ENCODE peak calls at places on chromosomes 11 and 22, in ten cellular contexts. W, B, R, M, H, D, A, P, Z and L are unnamed samples.

GRCh38 chr22:43827926-43828710 is 16.0 kb upstream of the EFCAB6 start:
- DNase-seq in W (no peak), B (no peak), R (peak), M (no peak), H (peak), D (no peak), A (no peak), P (no peak), Z (no peak), L (no peak)

GRCh38 chr11:112334381-112334780 is 73.7 kb upstream of the PLET1 start:
- DNase-seq in W (no peak), B (no peak), R (no peak), M (no peak), H (no peak), D (no peak), A (no peak), P (no peak), Z (no peak), L (no peak)

GRCh38 chr11:125338886-125339811 is 156.9 kb downstream of the FEZ1 start:
- DNase-seq in W (no peak), B (no peak), R (no peak), M (peak), H (no peak), D (no peak), A (no peak), P (no peak), Z (no peak), L (no peak)

GRCh38 chr11:35953081-35953480 is 9.2 kb downstream of the LDLRAD3 start:
- DNase-seq in W (no peak), B (no peak), R (no peak), M (no peak), H (no peak), D (peak), A (no peak), P (no peak), Z (peak), L (no peak)

GRCh38 chr22:27800250-27801131 is 1.1 kb downstream of the MN1 start:
- DNase-seq in W (peak), B (no peak), R (no peak), M (no peak), H (no peak), D (no peak), A (no peak), P (no peak), Z (peak), L (no peak)

GRCh38 chr11:68816917-68817419 is 24.7 kb downstream of the CPT1A start:
- DNase-seq in W (no peak), B (no peak), R (no peak), M (no peak), H (no peak), D (no peak), A (no peak), P (no peak), Z (no peak), L (no peak)

GRCh38 chr11:106403751-106404150 is 326.3 kb downstream of the AASDHPPT start:
- DNase-seq in W (no peak), B (no peak), R (no peak), M (no peak), H (no peak), D (no peak), A (no peak), P (no peak), Z (no peak), L (no peak)

GRCh38 chr22:44263547-44263946 is 49.2 kb downstream of the SHISAL1 start:
- DNase-seq in W (no peak), B (no peak), R (no peak), M (no peak), H (no peak), D (no peak), A (no peak), P (no peak), Z (no peak), L (peak)

GRCh38 chr11:86795962-86796361 is 4.4 kb upstream of the PRSS23 start:
- DNase-seq in W (no peak), B (no peak), R (peak), M (no peak), H (no peak), D (peak), A (no peak), P (no peak), Z (no peak), L (no peak)

GRCh38 chr22:47231759-47232158 is 469.3 kb downstream of the TBC1D22A start:
- DNase-seq in W (no peak), B (no peak), R (no peak), M (no peak), H (no peak), D (no peak), A (no peak), P (no peak), Z (no peak), L (no peak)

GRCh38 chr22:50460942-50461341 is 13.9 kb downstream of the SBF1 start:
- DNase-seq in W (no peak), B (no peak), R (no peak), M (no peak), H (peak), D (no peak), A (no peak), P (no peak), Z (no peak), L (no peak)

GRCh38 chr11:114774599-114775365 is 96.5 kb downstream of the NXPE2 start:
- DNase-seq in W (no peak), B (peak), R (peak), M (peak), H (peak), D (peak), A (no peak), P (peak), Z (no peak), L (no peak)

GRCh38 chr11:61310749-61311148 is 15.6 kb upstream of the VWCE start:
- DNase-seq in W (no peak), B (no peak), R (no peak), M (no peak), H (no peak), D (no peak), A (no peak), P (no peak), Z (no peak), L (no peak)

GRCh38 chr11:93396356-93396755 is 65.8 kb downstream of the DEUP1 start:
- DNase-seq in W (no peak), B (no peak), R (no peak), M (no peak), H (no peak), D (no peak), A (no peak), P (no peak), Z (no peak), L (no peak)

GRCh38 chr22:32354360-32355351 is 3.0 kb upstream of the RFPL3 start:
- DNase-seq in W (peak), B (peak), R (peak), M (peak), H (no peak), D (peak), A (no peak), P (peak), Z (no peak), L (no peak)
- H3K4me3 ChIP-seq in W (peak), B (peak), R (no peak), M (no peak), H (no peak), D (no peak), A (no peak), P (no peak), Z (no peak), L (peak)

GRCh38 chr11:17385492-17385891 is 3.0 kb downstream of the KCNJ11 start:
- DNase-seq in W (no peak), B (no peak), R (no peak), M (no peak), H (no peak), D (no peak), A (no peak), P (no peak), Z (no peak), L (no peak)

GRCh38 chr11:17387280-17387679 is 1.2 kb downstream of the KCNJ11 start:
- DNase-seq in W (no peak), B (no peak), R (no peak), M (no peak), H (no peak), D (no peak), A (no peak), P (no peak), Z (no peak), L (no peak)

GRCh38 chr11:17387811-17388210 is 648 bp downstream of the KCNJ11 start:
- DNase-seq in W (no peak), B (no peak), R (no peak), M (peak), H (no peak), D (no peak), A (no peak), P (no peak), Z (no peak), L (no peak)

GRCh38 chr11:17385926-17386325 is 2.5 kb downstream of the KCNJ11 start:
- DNase-seq in W (no peak), B (no peak), R (no peak), M (no peak), H (no peak), D (no peak), A (no peak), P (no peak), Z (no peak), L (no peak)

GRCh38 chr11:17386331-17387084 is 2.0 kb downstream of the KCNJ11 start:
- DNase-seq in W (no peak), B (peak), R (peak), M (peak), H (peak), D (peak), A (no peak), P (peak), Z (no peak), L (peak)
- TF ChIP-seq POLR2A in W (peak), B (no peak), R (no peak), M (no peak), H (no peak), D (no peak), A (no peak), P (no peak), Z (no peak), L (no peak)

GRCh38 chr11:128497057-128497957 is 90.1 kb downstream of the ETS1 start:
- DNase-seq in W (no peak), B (peak), R (peak), M (peak), H (no peak), D (peak), A (peak), P (peak), Z (peak), L (no peak)
- H3K4me3 ChIP-seq in W (peak), B (peak), R (peak), M (peak), H (no peak), D (no peak), A (peak), P (peak), Z (peak), L (no peak)

GRCh38 chr11:64251722-64251985 is 324 bp downstream of the PLCB3 start:
- DNase-seq in W (no peak), B (no peak), R (no peak), M (no peak), H (no peak), D (no peak), A (no peak), P (no peak), Z (no peak), L (peak)

GRCh38 chr11:64249563-64250405 is 1.5 kb upstream of the PLCB3 start:
- DNase-seq in W (no peak), B (no peak), R (no peak), M (no peak), H (no peak), D (no peak), A (no peak), P (no peak), Z (no peak), L (no peak)

GRCh38 chr11:64250406-64250874 is 890 bp upstream of the PLCB3 start:
- DNase-seq in W (no peak), B (no peak), R (no peak), M (no peak), H (no peak), D (no peak), A (no peak), P (no peak), Z (no peak), L (peak)

GRCh38 chr11:64251986-64252837 is 882 bp downstream of the PLCB3 start:
- DNase-seq in W (no peak), B (no peak), R (no peak), M (no peak), H (peak), D (no peak), A (no peak), P (no peak), Z (peak), L (no peak)

GRCh38 chr11:64250875-64251721 is at the start of gene PLCB3:
- DNase-seq in W (peak), B (no peak), R (no peak), M (peak), H (peak), D (no peak), A (no peak), P (no peak), Z (peak), L (peak)
- TF ChIP-seq POLR2A in W (peak), B (peak), R (peak), M (peak), H (no peak), D (peak), A (peak), P (peak), Z (peak), L (peak)

DNA sequence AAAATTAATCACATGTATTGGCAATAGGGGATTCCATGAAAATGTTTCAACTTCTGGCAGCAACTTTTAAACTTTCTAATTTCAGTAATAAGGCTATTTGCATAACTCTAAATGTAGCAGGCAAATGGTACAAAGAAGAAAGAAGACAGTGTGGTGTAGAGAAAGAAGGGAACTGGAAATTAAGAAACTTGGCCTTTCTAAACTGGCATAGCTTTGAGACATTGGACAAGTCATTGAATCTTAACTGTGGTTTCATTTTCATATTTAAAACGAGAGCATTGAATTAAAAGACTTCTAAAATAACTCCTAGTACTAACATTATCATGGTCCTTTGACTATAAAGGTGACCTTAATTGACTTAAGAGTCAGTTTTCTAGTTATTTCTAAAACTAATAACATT is 125.0 kb downstream of the UVRAG start:
- DNase-seq in W (no peak), B (no peak), R (no peak), M (no peak), H (no peak), D (no peak), A (peak), P (no peak), Z (no peak), L (no peak)
- H3K4me3 ChIP-seq in W (no peak), B (no peak), R (no peak), M (no peak), H (no peak), D (no peak), A (peak), P (no peak), Z (no peak), L (no peak)